ENCODE peak calls at places on chromosomes 12 and 14, in eight cellular contexts. One of them, this sample, is unnamed.

GRCh38 chr14:104341532-104342434 is 203.4 kb downstream of the KIF26A start:
- DNase-seq in mucosa of descending colon: peak; percentile 83
- DNase-seq in nephron progenitor cell: peak; percentile 74
- DNase-seq in GM18507: no peak
- DNase-seq in activated naive CD8-positive, alpha-beta T cell treated with anti-CD3 and anti-CD28 coated beads, Interleukin-2, amount 50 U/mL, for 24 hours: peak; percentile 22
- DNase-seq in bronchial epithelial cell: no peak
- DNase-seq in hepatocyte: peak; percentile 80
- DNase-seq in NCI-H2029: peak; percentile 87
- DNase-seq in this sample: no peak

GRCh38 chr12:132269266-132269968 is 60.0 kb downstream of the GALNT9 start:
- DNase-seq in mucosa of descending colon: no peak
- DNase-seq in nephron progenitor cell: no peak
- DNase-seq in GM18507: no peak
- DNase-seq in activated naive CD8-positive, alpha-beta T cell treated with anti-CD3 and anti-CD28 coated beads, Interleukin-2, amount 50 U/mL, for 24 hours: no peak
- DNase-seq in bronchial epithelial cell: no peak
- DNase-seq in hepatocyte: no peak
- DNase-seq in NCI-H2029: no peak
- DNase-seq in this sample: no peak

GRCh38 chr12:124463341-124463861 is 104.0 kb downstream of the NCOR2 start:
- DNase-seq in mucosa of descending colon: peak; percentile 44
- DNase-seq in nephron progenitor cell: no peak
- DNase-seq in GM18507: no peak
- DNase-seq in activated naive CD8-positive, alpha-beta T cell treated with anti-CD3 and anti-CD28 coated beads, Interleukin-2, amount 50 U/mL, for 24 hours: no peak
- DNase-seq in bronchial epithelial cell: no peak
- DNase-seq in hepatocyte: peak; percentile 43
- DNase-seq in NCI-H2029: no peak
- DNase-seq in this sample: no peak

GRCh38 chr14:85475113-85475512 is 54.8 kb upstream of the FLRT2 start:
- DNase-seq in mucosa of descending colon: no peak
- DNase-seq in nephron progenitor cell: no peak
- DNase-seq in GM18507: no peak
- DNase-seq in activated naive CD8-positive, alpha-beta T cell treated with anti-CD3 and anti-CD28 coated beads, Interleukin-2, amount 50 U/mL, for 24 hours: no peak
- DNase-seq in bronchial epithelial cell: no peak
- DNase-seq in hepatocyte: no peak
- DNase-seq in NCI-H2029: no peak
- DNase-seq in this sample: no peak

GRCh38 chr14:104149278-104149595 is 10.8 kb downstream of the KIF26A start:
- DNase-seq in mucosa of descending colon: peak; percentile 37
- DNase-seq in nephron progenitor cell: no peak
- DNase-seq in GM18507: no peak
- DNase-seq in activated naive CD8-positive, alpha-beta T cell treated with anti-CD3 and anti-CD28 coated beads, Interleukin-2, amount 50 U/mL, for 24 hours: no peak
- DNase-seq in bronchial epithelial cell: no peak
- DNase-seq in hepatocyte: no peak
- DNase-seq in NCI-H2029: no peak
- DNase-seq in this sample: peak; percentile 24

GRCh38 chr14:94363171-94363624 is 25.2 kb downstream of the SERPINA1 start:
- DNase-seq in mucosa of descending colon: no peak
- DNase-seq in nephron progenitor cell: no peak
- DNase-seq in GM18507: no peak
- DNase-seq in activated naive CD8-positive, alpha-beta T cell treated with anti-CD3 and anti-CD28 coated beads, Interleukin-2, amount 50 U/mL, for 24 hours: no peak
- DNase-seq in bronchial epithelial cell: no peak
- DNase-seq in hepatocyte: no peak
- DNase-seq in NCI-H2029: no peak
- DNase-seq in this sample: no peak

GRCh38 chr12:105459760-105460325 is 129.4 kb downstream of the C12orf75 start:
- DNase-seq in mucosa of descending colon: no peak
- DNase-seq in nephron progenitor cell: no peak
- DNase-seq in GM18507: no peak
- DNase-seq in activated naive CD8-positive, alpha-beta T cell treated with anti-CD3 and anti-CD28 coated beads, Interleukin-2, amount 50 U/mL, for 24 hours: no peak
- DNase-seq in bronchial epithelial cell: no peak
- DNase-seq in hepatocyte: no peak
- DNase-seq in NCI-H2029: no peak
- DNase-seq in this sample: peak; percentile 32

GRCh38 chr12:92065018-92065499 is 80.6 kb downstream of the BTG1 start:
- DNase-seq in mucosa of descending colon: no peak
- DNase-seq in nephron progenitor cell: no peak
- DNase-seq in GM18507: no peak
- DNase-seq in activated naive CD8-positive, alpha-beta T cell treated with anti-CD3 and anti-CD28 coated beads, Interleukin-2, amount 50 U/mL, for 24 hours: peak; percentile 44
- DNase-seq in bronchial epithelial cell: peak; percentile 75
- DNase-seq in hepatocyte: peak; percentile 26
- DNase-seq in NCI-H2029: peak; percentile 72
- DNase-seq in this sample: no peak

GRCh38 chr12:10722905-10723866 is at the start of gene YBX3:
- DNase-seq in mucosa of descending colon: peak; percentile 88
- DNase-seq in nephron progenitor cell: peak; percentile 76
- DNase-seq in GM18507: peak; percentile 56
- DNase-seq in activated naive CD8-positive, alpha-beta T cell treated with anti-CD3 and anti-CD28 coated beads, Interleukin-2, amount 50 U/mL, for 24 hours: peak; percentile 67
- DNase-seq in bronchial epithelial cell: peak; percentile 62
- DNase-seq in hepatocyte: peak; percentile 91
- DNase-seq in NCI-H2029: no peak
- DNase-seq in this sample: peak; percentile 93

GRCh38 chr12:95547522-95548055 is 3.7 kb downstream of the USP44 start:
- DNase-seq in mucosa of descending colon: no peak
- DNase-seq in nephron progenitor cell: no peak
- DNase-seq in GM18507: no peak
- DNase-seq in activated naive CD8-positive, alpha-beta T cell treated with anti-CD3 and anti-CD28 coated beads, Interleukin-2, amount 50 U/mL, for 24 hours: no peak
- DNase-seq in bronchial epithelial cell: peak; percentile 25
- DNase-seq in hepatocyte: no peak
- DNase-seq in NCI-H2029: no peak
- DNase-seq in this sample: no peak

GRCh38 chr12:75592638-75593335 is 81.4 kb upstream of the KRR1 start:
- DNase-seq in mucosa of descending colon: no peak
- DNase-seq in nephron progenitor cell: no peak
- DNase-seq in GM18507: no peak
- DNase-seq in activated naive CD8-positive, alpha-beta T cell treated with anti-CD3 and anti-CD28 coated beads, Interleukin-2, amount 50 U/mL, for 24 hours: no peak
- DNase-seq in bronchial epithelial cell: no peak
- DNase-seq in hepatocyte: no peak
- DNase-seq in NCI-H2029: no peak
- DNase-seq in this sample: no peak

GRCh38 chr14:59728294-59728693 is 142.3 kb downstream of the RTN1 start:
- DNase-seq in mucosa of descending colon: no peak
- DNase-seq in nephron progenitor cell: no peak
- DNase-seq in GM18507: no peak
- DNase-seq in activated naive CD8-positive, alpha-beta T cell treated with anti-CD3 and anti-CD28 coated beads, Interleukin-2, amount 50 U/mL, for 24 hours: no peak
- DNase-seq in bronchial epithelial cell: no peak
- DNase-seq in hepatocyte: no peak
- DNase-seq in NCI-H2029: no peak
- DNase-seq in this sample: no peak

GRCh38 chr12:5996459-5996858 is 51.4 kb upstream of the ANO2 start:
- DNase-seq in mucosa of descending colon: no peak
- DNase-seq in nephron progenitor cell: no peak
- DNase-seq in GM18507: no peak
- DNase-seq in activated naive CD8-positive, alpha-beta T cell treated with anti-CD3 and anti-CD28 coated beads, Interleukin-2, amount 50 U/mL, for 24 hours: no peak
- DNase-seq in bronchial epithelial cell: peak; percentile 48
- DNase-seq in hepatocyte: no peak
- DNase-seq in NCI-H2029: no peak
- DNase-seq in this sample: no peak

GRCh38 chr12:104825408-104825807 is 132.7 kb downstream of the SLC41A2 start:
- DNase-seq in mucosa of descending colon: no peak
- DNase-seq in nephron progenitor cell: no peak
- DNase-seq in GM18507: no peak
- DNase-seq in activated naive CD8-positive, alpha-beta T cell treated with anti-CD3 and anti-CD28 coated beads, Interleukin-2, amount 50 U/mL, for 24 hours: no peak
- DNase-seq in bronchial epithelial cell: no peak
- DNase-seq in hepatocyte: no peak
- DNase-seq in NCI-H2029: no peak
- DNase-seq in this sample: no peak

GRCh38 chr12:43210437-43211197 is 341.4 kb downstream of the ADAMTS20 start:
- DNase-seq in mucosa of descending colon: no peak
- DNase-seq in nephron progenitor cell: no peak
- DNase-seq in GM18507: no peak
- DNase-seq in activated naive CD8-positive, alpha-beta T cell treated with anti-CD3 and anti-CD28 coated beads, Interleukin-2, amount 50 U/mL, for 24 hours: no peak
- DNase-seq in bronchial epithelial cell: peak; percentile 36
- DNase-seq in hepatocyte: no peak
- DNase-seq in NCI-H2029: no peak
- DNase-seq in this sample: no peak

GRCh38 chr14:72201645-72202044 is 269.4 kb downstream of the RGS6 start:
- DNase-seq in mucosa of descending colon: no peak
- DNase-seq in nephron progenitor cell: no peak
- DNase-seq in GM18507: no peak
- DNase-seq in activated naive CD8-positive, alpha-beta T cell treated with anti-CD3 and anti-CD28 coated beads, Interleukin-2, amount 50 U/mL, for 24 hours: no peak
- DNase-seq in bronchial epithelial cell: no peak
- DNase-seq in hepatocyte: no peak
- DNase-seq in NCI-H2029: no peak
- DNase-seq in this sample: no peak

GRCh38 chr14:57171903-57172302 is 96.8 kb downstream of the EXOC5 start:
- DNase-seq in mucosa of descending colon: no peak
- DNase-seq in nephron progenitor cell: no peak
- DNase-seq in GM18507: no peak
- DNase-seq in activated naive CD8-positive, alpha-beta T cell treated with anti-CD3 and anti-CD28 coated beads, Interleukin-2, amount 50 U/mL, for 24 hours: no peak
- DNase-seq in bronchial epithelial cell: no peak
- DNase-seq in hepatocyte: no peak
- DNase-seq in NCI-H2029: no peak
- DNase-seq in this sample: no peak

GRCh38 chr12:95648990-95649791 is 97.9 kb upstream of the USP44 start:
- DNase-seq in mucosa of descending colon: no peak
- DNase-seq in nephron progenitor cell: no peak
- DNase-seq in GM18507: no peak
- DNase-seq in activated naive CD8-positive, alpha-beta T cell treated with anti-CD3 and anti-CD28 coated beads, Interleukin-2, amount 50 U/mL, for 24 hours: no peak
- DNase-seq in bronchial epithelial cell: peak; percentile 91
- DNase-seq in hepatocyte: peak; percentile 27
- DNase-seq in NCI-H2029: no peak
- DNase-seq in this sample: no peak

GRCh38 chr12:113092478-113093408 is 36.2 kb downstream of the DTX1 start:
- DNase-seq in mucosa of descending colon: peak; percentile 81
- DNase-seq in nephron progenitor cell: peak; percentile 77
- DNase-seq in GM18507: no peak
- DNase-seq in activated naive CD8-positive, alpha-beta T cell treated with anti-CD3 and anti-CD28 coated beads, Interleukin-2, amount 50 U/mL, for 24 hours: no peak
- DNase-seq in bronchial epithelial cell: peak; percentile 2
- DNase-seq in hepatocyte: peak; percentile 70
- DNase-seq in NCI-H2029: no peak
- DNase-seq in this sample: peak; percentile 61

GRCh38 chr12:100904270-100904669 is 109.7 kb downstream of the ANO4 start:
- DNase-seq in mucosa of descending colon: no peak
- DNase-seq in nephron progenitor cell: no peak
- DNase-seq in GM18507: no peak
- DNase-seq in activated naive CD8-positive, alpha-beta T cell treated with anti-CD3 and anti-CD28 coated beads, Interleukin-2, amount 50 U/mL, for 24 hours: no peak
- DNase-seq in bronchial epithelial cell: peak; percentile 77
- DNase-seq in hepatocyte: no peak
- DNase-seq in NCI-H2029: no peak
- DNase-seq in this sample: no peak

GRCh38 chr14:33647385-33647786 is 303.5 kb downstream of the EGLN3 start:
- DNase-seq in mucosa of descending colon: no peak
- DNase-seq in nephron progenitor cell: no peak
- DNase-seq in GM18507: no peak
- DNase-seq in activated naive CD8-positive, alpha-beta T cell treated with anti-CD3 and anti-CD28 coated beads, Interleukin-2, amount 50 U/mL, for 24 hours: no peak
- DNase-seq in bronchial epithelial cell: peak; percentile 100
- DNase-seq in hepatocyte: no peak
- DNase-seq in NCI-H2029: no peak
- DNase-seq in this sample: no peak

GRCh38 chr12:67827820-67828383 is 161.3 kb upstream of the IFNG-AS1 start:
- DNase-seq in mucosa of descending colon: no peak
- DNase-seq in nephron progenitor cell: no peak
- DNase-seq in GM18507: no peak
- DNase-seq in activated naive CD8-positive, alpha-beta T cell treated with anti-CD3 and anti-CD28 coated beads, Interleukin-2, amount 50 U/mL, for 24 hours: peak; percentile 44
- DNase-seq in bronchial epithelial cell: peak; percentile 99
- DNase-seq in hepatocyte: peak; percentile 72
- DNase-seq in NCI-H2029: no peak
- DNase-seq in this sample: peak; percentile 50

GRCh38 chr12:53288322-53288721 is 7.0 kb upstream of the PFDN5 start:
- DNase-seq in mucosa of descending colon: no peak
- DNase-seq in nephron progenitor cell: no peak
- DNase-seq in GM18507: no peak
- DNase-seq in activated naive CD8-positive, alpha-beta T cell treated with anti-CD3 and anti-CD28 coated beads, Interleukin-2, amount 50 U/mL, for 24 hours: no peak
- DNase-seq in bronchial epithelial cell: no peak
- DNase-seq in hepatocyte: no peak
- DNase-seq in NCI-H2029: no peak
- DNase-seq in this sample: no peak

GRCh38 chr12:102171951-102172350 is 25.7 kb downstream of the PMCH start:
- DNase-seq in mucosa of descending colon: no peak
- DNase-seq in nephron progenitor cell: no peak
- DNase-seq in GM18507: no peak
- DNase-seq in activated naive CD8-positive, alpha-beta T cell treated with anti-CD3 and anti-CD28 coated beads, Interleukin-2, amount 50 U/mL, for 24 hours: no peak
- DNase-seq in bronchial epithelial cell: no peak
- DNase-seq in hepatocyte: no peak
- DNase-seq in NCI-H2029: no peak
- DNase-seq in this sample: no peak

GRCh38 chr12:6748761-6749160 is 4.2 kb downstream of the MLF2 start:
- DNase-seq in mucosa of descending colon: no peak
- DNase-seq in nephron progenitor cell: no peak
- DNase-seq in GM18507: no peak
- DNase-seq in activated naive CD8-positive, alpha-beta T cell treated with anti-CD3 and anti-CD28 coated beads, Interleukin-2, amount 50 U/mL, for 24 hours: no peak
- DNase-seq in bronchial epithelial cell: no peak
- DNase-seq in hepatocyte: no peak
- DNase-seq in NCI-H2029: no peak
- DNase-seq in this sample: no peak

GRCh38 chr14:90795744-90796143 is 20.5 kb downstream of the TTC7B start:
- DNase-seq in mucosa of descending colon: no peak
- DNase-seq in nephron progenitor cell: no peak
- DNase-seq in GM18507: no peak
- DNase-seq in activated naive CD8-positive, alpha-beta T cell treated with anti-CD3 and anti-CD28 coated beads, Interleukin-2, amount 50 U/mL, for 24 hours: no peak
- DNase-seq in bronchial epithelial cell: peak; percentile 91
- DNase-seq in hepatocyte: no peak
- DNase-seq in NCI-H2029: no peak
- DNase-seq in this sample: no peak

GRCh38 chr12:47846294-47846996 is 26.7 kb upstream of the HDAC7 start:
- DNase-seq in mucosa of descending colon: no peak
- DNase-seq in nephron progenitor cell: no peak
- DNase-seq in GM18507: no peak
- DNase-seq in activated naive CD8-positive, alpha-beta T cell treated with anti-CD3 and anti-CD28 coated beads, Interleukin-2, amount 50 U/mL, for 24 hours: no peak
- DNase-seq in bronchial epithelial cell: no peak
- DNase-seq in hepatocyte: no peak
- DNase-seq in NCI-H2029: peak; percentile 54
- DNase-seq in this sample: no peak

GRCh38 chr12:118358607-118359540 is 13.8 kb downstream of the TAOK3 start:
- DNase-seq in mucosa of descending colon: no peak
- DNase-seq in nephron progenitor cell: no peak
- DNase-seq in GM18507: no peak
- DNase-seq in activated naive CD8-positive, alpha-beta T cell treated with anti-CD3 and anti-CD28 coated beads, Interleukin-2, amount 50 U/mL, for 24 hours: no peak
- DNase-seq in bronchial epithelial cell: peak; percentile 13
- DNase-seq in hepatocyte: no peak
- DNase-seq in NCI-H2029: no peak
- DNase-seq in this sample: no peak

GRCh38 chr14:71006200-71006563 is 98.9 kb downstream of the PCNX1 start:
- DNase-seq in mucosa of descending colon: no peak
- DNase-seq in nephron progenitor cell: no peak
- DNase-seq in GM18507: no peak
- DNase-seq in activated naive CD8-positive, alpha-beta T cell treated with anti-CD3 and anti-CD28 coated beads, Interleukin-2, amount 50 U/mL, for 24 hours: no peak
- DNase-seq in bronchial epithelial cell: no peak
- DNase-seq in hepatocyte: no peak
- DNase-seq in NCI-H2029: no peak
- DNase-seq in this sample: no peak

GRCh38 chr12:108508243-108508642 is 6.8 kb upstream of the FICD start:
- DNase-seq in mucosa of descending colon: no peak
- DNase-seq in nephron progenitor cell: no peak
- DNase-seq in GM18507: no peak
- DNase-seq in activated naive CD8-positive, alpha-beta T cell treated with anti-CD3 and anti-CD28 coated beads, Interleukin-2, amount 50 U/mL, for 24 hours: no peak
- DNase-seq in bronchial epithelial cell: peak; percentile 80
- DNase-seq in hepatocyte: no peak
- DNase-seq in NCI-H2029: no peak
- DNase-seq in this sample: no peak

GRCh38 chr12:124159655-124160054 is 135.2 kb upstream of the RFLNA start:
- DNase-seq in mucosa of descending colon: no peak
- DNase-seq in nephron progenitor cell: no peak
- DNase-seq in GM18507: no peak
- DNase-seq in activated naive CD8-positive, alpha-beta T cell treated with anti-CD3 and anti-CD28 coated beads, Interleukin-2, amount 50 U/mL, for 24 hours: no peak
- DNase-seq in bronchial epithelial cell: no peak
- DNase-seq in hepatocyte: no peak
- DNase-seq in NCI-H2029: no peak
- DNase-seq in this sample: no peak

GRCh38 chr12:94872671-94873367 is 130.7 kb downstream of the NDUFA12 start:
- DNase-seq in mucosa of descending colon: peak; percentile 48
- DNase-seq in nephron progenitor cell: peak; percentile 40
- DNase-seq in GM18507: no peak
- DNase-seq in activated naive CD8-positive, alpha-beta T cell treated with anti-CD3 and anti-CD28 coated beads, Interleukin-2, amount 50 U/mL, for 24 hours: no peak
- DNase-seq in bronchial epithelial cell: no peak
- DNase-seq in hepatocyte: peak; percentile 13
- DNase-seq in NCI-H2029: no peak
- DNase-seq in this sample: no peak

GRCh38 chr12:99627459-99627858 is 20.1 kb upstream of the GARIN6 start:
- DNase-seq in mucosa of descending colon: no peak
- DNase-seq in nephron progenitor cell: no peak
- DNase-seq in GM18507: no peak
- DNase-seq in activated naive CD8-positive, alpha-beta T cell treated with anti-CD3 and anti-CD28 coated beads, Interleukin-2, amount 50 U/mL, for 24 hours: no peak
- DNase-seq in bronchial epithelial cell: no peak
- DNase-seq in hepatocyte: no peak
- DNase-seq in NCI-H2029: no peak
- DNase-seq in this sample: no peak

GRCh38 chr12:52022841-52023181 is 16.1 kb downstream of the TAMALIN start:
- DNase-seq in mucosa of descending colon: peak; percentile 63
- DNase-seq in nephron progenitor cell: peak; percentile 38
- DNase-seq in GM18507: no peak
- DNase-seq in activated naive CD8-positive, alpha-beta T cell treated with anti-CD3 and anti-CD28 coated beads, Interleukin-2, amount 50 U/mL, for 24 hours: no peak
- DNase-seq in bronchial epithelial cell: no peak
- DNase-seq in hepatocyte: peak; percentile 56
- DNase-seq in NCI-H2029: no peak
- DNase-seq in this sample: no peak